ENCODE peak calls at places on chromosomes 3 and 15, in nine cellular contexts. P, L, N, H, A, I, F, G and Y are unnamed samples. For H3K9me3, the result is how much of the 10 kb centered on the place peaks cover.

GRCh38 chr3:190017575-190018288 is 103.0 kb downstream of the P3H2 start:
- DNase-seq in P (peak), L (no peak), N (no peak), H (no peak), A (peak), I (peak), F (no peak), G (no peak), Y (no peak)

GRCh38 chr3:149216195-149216869 is 5.3 kb downstream of the CP start:
- DNase-seq in P (peak), L (no peak), N (no peak), H (no peak), A (no peak), I (no peak), F (no peak), G (no peak), Y (no peak)

GRCh38 chr3:171850324-171850697 is 7.2 kb downstream of the TMEM212 start:
- DNase-seq in P (no peak), L (no peak), N (no peak), H (no peak), A (no peak), I (no peak), F (no peak), G (no peak), Y (no peak)

GRCh38 chr3:72329354-72329753 is 518.9 kb downstream of the SHQ1 start:
- DNase-seq in P (no peak), L (no peak), N (peak), H (no peak), A (peak), I (no peak), F (no peak), G (no peak), Y (no peak)

GRCh38 chr15:81268881-81269601 is 54.9 kb downstream of the STARD5 start:
- DNase-seq in P (no peak), L (no peak), N (no peak), H (no peak), A (no peak), I (no peak), F (no peak), G (no peak), Y (no peak)

GRCh38 chr15:101246824-101247745 is 4.8 kb downstream of the CHSY1 start:
- DNase-seq in P (no peak), L (no peak), N (no peak), H (no peak), A (no peak), I (no peak), F (no peak), G (no peak), Y (no peak)

GRCh38 chr3:134803051-134803505 is 8.0 kb downstream of the EPHB1 start:
- DNase-seq in P (no peak), L (no peak), N (no peak), H (no peak), A (no peak), I (no peak), F (peak), G (no peak), Y (no peak)

GRCh38 chr3:45333549-45333948 is 54.8 kb upstream of the LARS2 start:
- DNase-seq in P (no peak), L (no peak), N (no peak), H (no peak), A (no peak), I (no peak), F (no peak), G (no peak), Y (no peak)

GRCh38 chr15:70096215-70096974 is 1.3 kb downstream of the TLE3 start:
- DNase-seq in P (peak), L (peak), N (no peak), H (no peak), A (peak), I (peak), F (peak), G (peak), Y (no peak)

GRCh38 chr3:127096256-127097008 is 96.5 kb upstream of the PRR23E start:
- DNase-seq in P (no peak), L (no peak), N (no peak), H (no peak), A (no peak), I (no peak), F (no peak), G (no peak), Y (no peak)

GRCh38 chr15:48794697-48795134 is 16.2 kb downstream of the CEP152 start:
- DNase-seq in P (peak), L (no peak), N (no peak), H (no peak), A (no peak), I (no peak), F (no peak), G (no peak), Y (no peak)

GRCh38 chr15:66504563-66505429 is at the start of the genes RPL4 and ZWILCH:
- DNase-seq in P (peak), L (peak), N (peak), H (peak), A (peak), I (peak), F (peak), G (peak), Y (peak)

GRCh38 chr15:96416218-96416933 is 85.9 kb downstream of the NR2F2 start:
- DNase-seq in P (no peak), L (peak), N (peak), H (no peak), A (no peak), I (peak), F (no peak), G (no peak), Y (no peak)

GRCh38 chr3:54599741-54600140 is 328.1 kb downstream of the LRTM1 start:
- DNase-seq in P (no peak), L (no peak), N (no peak), H (no peak), A (peak), I (no peak), F (no peak), G (no peak), Y (no peak)

GRCh38 chr3:124351430-124352142 is 359.7 kb upstream of the ROPN1 start:
- DNase-seq in P (peak), L (no peak), N (peak), H (no peak), A (peak), I (no peak), F (peak), G (no peak), Y (no peak)

GRCh38 chr15:70752142-70752754 is 11.1 kb downstream of the UACA start:
- DNase-seq in P (no peak), L (no peak), N (no peak), H (no peak), A (peak), I (no peak), F (no peak), G (no peak), Y (no peak)

GRCh38 chr3:58952128-58952917 is 97.5 kb downstream of the CFAP20DC start:
- DNase-seq in P (no peak), L (no peak), N (no peak), H (no peak), A (no peak), I (no peak), F (no peak), G (no peak), Y (no peak)

GRCh38 chr3:77825045-77825827 is 785.3 kb downstream of the ROBO2 start:
- DNase-seq in P (peak), L (peak), N (no peak), H (no peak), A (no peak), I (peak), F (peak), G (no peak), Y (no peak)

GRCh38 chr3:74631771-74632170 is 17.3 kb upstream of the CNTN3 start:
- DNase-seq in P (no peak), L (no peak), N (no peak), H (no peak), A (no peak), I (no peak), F (no peak), G (no peak), Y (no peak)

GRCh38 chr3:147775816-147776530 is 366.8 kb downstream of the ZIC1 start:
- DNase-seq in P (no peak), L (no peak), N (no peak), H (no peak), A (no peak), I (no peak), F (no peak), G (no peak), Y (no peak)

GRCh38 chr3:97389883-97390282 is 374.7 kb upstream of the ARL6 start:
- DNase-seq in P (no peak), L (no peak), N (no peak), H (no peak), A (no peak), I (no peak), F (no peak), G (no peak), Y (no peak)

GRCh38 chr3:176514297-176514696 is 683.0 kb downstream of the TBL1XR1 start:
- DNase-seq in P (peak), L (no peak), N (peak), H (no peak), A (peak), I (no peak), F (no peak), G (no peak), Y (no peak)

GRCh38 chr15:92076536-92076935 is 223.0 kb downstream of the SLCO3A1 start:
- DNase-seq in P (no peak), L (no peak), N (no peak), H (peak), A (no peak), I (no peak), F (no peak), G (no peak), Y (no peak)

GRCh38 chr15:77419050-77419835 is 661 bp downstream of the PEAK1 start:
- DNase-seq in P (peak), L (peak), N (peak), H (no peak), A (peak), I (peak), F (peak), G (peak), Y (no peak)

GRCh38 chr3:37028329-37028728 is 35.0 kb downstream of the MLH1 start:
- DNase-seq in P (no peak), L (no peak), N (no peak), H (no peak), A (peak), I (peak), F (no peak), G (no peak), Y (no peak)

GRCh38 chr3:146326875-146327543 is 76.1 kb upstream of the PLSCR4 start:
- DNase-seq in P (peak), L (no peak), N (no peak), H (no peak), A (peak), I (peak), F (no peak), G (no peak), Y (no peak)

GRCh38 chr3:117017135-117017990 is 307.8 kb downstream of the TUSC7 start:
- DNase-seq in P (no peak), L (no peak), N (no peak), H (no peak), A (no peak), I (no peak), F (no peak), G (no peak), Y (no peak)

GRCh38 chr3:52291508-52292181 is 4.0 kb downstream of the GLYCTK start:
- DNase-seq in P (no peak), L (peak), N (no peak), H (no peak), A (peak), I (no peak), F (no peak), G (peak), Y (no peak)

GRCh38 chr15:64997911-64998310 is 8.2 kb upstream of the SPG21 start:
- DNase-seq in P (no peak), L (no peak), N (no peak), H (no peak), A (no peak), I (no peak), F (no peak), G (no peak), Y (no peak)

GRCh38 chr3:113495035-113495434 is 19.9 kb downstream of the SPICE1 start:
- DNase-seq in P (peak), L (no peak), N (no peak), H (no peak), A (peak), I (no peak), F (no peak), G (no peak), Y (no peak)

DNA sequence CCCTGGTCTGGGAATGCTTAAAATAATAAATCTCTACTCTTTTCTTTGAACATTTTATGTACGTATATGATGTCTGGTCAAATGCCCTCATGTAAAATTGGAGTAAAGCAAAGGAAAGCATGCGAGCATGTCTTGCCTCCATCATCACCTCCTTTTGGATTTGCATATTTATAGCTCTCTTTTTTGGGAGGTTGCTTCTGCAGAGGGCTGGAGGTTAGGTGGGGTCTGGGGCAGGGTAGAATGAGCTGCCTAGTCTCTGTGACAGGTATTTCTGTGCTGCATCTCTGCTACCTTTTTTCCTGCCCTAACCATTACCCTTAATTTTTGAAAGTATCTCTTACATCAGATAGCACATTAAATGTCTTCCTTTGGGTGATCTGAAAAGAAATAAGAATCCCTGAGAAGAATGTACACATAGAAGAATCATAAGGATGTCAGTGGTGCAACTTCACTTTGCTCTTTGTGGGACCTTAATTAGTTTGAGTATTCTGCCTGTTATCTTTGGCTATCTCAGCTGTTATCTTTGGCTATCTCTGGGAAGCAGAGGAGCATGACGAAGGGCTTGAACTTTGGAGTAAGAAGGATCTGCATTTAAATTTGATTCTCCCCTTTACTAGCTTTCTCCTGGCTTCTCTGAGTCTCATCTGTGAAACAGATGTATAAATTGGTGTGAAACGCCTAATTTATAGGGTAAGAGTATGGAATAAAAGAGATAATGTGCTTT is 40.2 kb downstream of the PPM1L start:
- DNase-seq in P (no peak), L (no peak), N (no peak), H (no peak), A (no peak), I (no peak), F (no peak), G (no peak), Y (no peak)
- TF ChIP-seq CTCF in P (no peak), L (no peak), N (no peak), H (no peak), A (no peak), I (no peak), F (no peak), G (no peak), Y (no peak)

GRCh38 chr15:25238126-25238525 is 200.7 kb downstream of the UBE3A start:
- DNase-seq in P (no peak), L (peak), N (no peak), H (no peak), A (no peak), I (no peak), F (no peak), G (no peak), Y (no peak)

GRCh38 chr15:25240461-25241021 is 198.3 kb downstream of the UBE3A start:
- DNase-seq in P (no peak), L (peak), N (no peak), H (peak), A (no peak), I (no peak), F (no peak), G (no peak), Y (no peak)

GRCh38 chr15:25237291-25237978 is 201.4 kb downstream of the UBE3A start:
- DNase-seq in P (no peak), L (peak), N (no peak), H (no peak), A (no peak), I (no peak), F (no peak), G (no peak), Y (no peak)

GRCh38 chr15:25239471-25240345 is 199.1 kb downstream of the UBE3A start:
- DNase-seq in P (no peak), L (peak), N (no peak), H (peak), A (no peak), I (no peak), F (no peak), G (no peak), Y (no peak)

DNA sequence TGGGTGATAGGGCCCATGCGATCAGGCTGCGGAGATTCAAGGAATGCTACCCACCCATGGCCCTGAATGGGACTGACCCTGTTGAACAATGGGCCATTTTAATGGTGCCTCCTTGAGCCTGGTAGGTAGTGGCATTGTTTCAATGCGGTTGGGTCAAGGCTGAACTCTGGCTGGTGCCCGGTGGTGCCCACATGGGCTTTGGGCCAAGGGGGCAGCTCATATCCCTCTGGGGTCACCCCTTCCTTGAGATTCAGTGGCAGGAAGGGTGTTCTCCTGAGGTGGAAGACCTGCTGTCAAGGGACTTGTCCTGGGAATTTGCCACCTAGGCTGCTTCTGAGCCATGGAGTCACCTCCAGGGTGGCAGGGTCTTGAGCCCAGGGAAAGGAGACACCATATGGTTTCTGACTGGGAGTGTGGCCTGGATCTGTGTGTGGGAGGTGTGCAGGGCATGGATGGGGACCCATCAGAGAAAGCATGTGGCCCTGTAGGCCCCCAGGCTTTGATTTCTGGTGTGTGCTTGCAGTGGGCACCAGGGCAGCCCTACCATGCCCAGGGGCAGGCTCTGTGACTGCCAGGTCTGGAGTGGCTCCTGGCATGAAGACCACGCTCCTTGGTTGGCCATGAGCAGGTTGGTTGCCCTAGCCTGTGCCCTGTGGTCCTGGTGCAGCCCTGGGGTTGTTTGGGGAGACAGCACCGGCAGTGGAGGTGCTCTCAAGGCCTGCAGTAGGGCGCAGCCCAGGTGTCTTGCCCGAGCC is 199.9 kb downstream of the UBE3A start:
- DNase-seq in P (no peak), L (peak), N (no peak), H (peak), A (no peak), I (no peak), F (no peak), G (no peak), Y (no peak)
- H3K9me3 ChIP-seq in P (under half), L (half or more), N (half or more), H (under half), A (under half), I (half or more), F (under half), G (under half), Y (half or more)

GRCh38 chr3:131109156-131109555 is 82.5 kb downstream of the NEK11 start:
- DNase-seq in P (no peak), L (no peak), N (no peak), H (no peak), A (no peak), I (no peak), F (no peak), G (no peak), Y (no peak)

GRCh38 chr3:131114201-131114600 is 87.5 kb downstream of the NEK11 start:
- DNase-seq in P (no peak), L (no peak), N (no peak), H (no peak), A (no peak), I (no peak), F (no peak), G (no peak), Y (no peak)

GRCh38 chr3:131107637-131108433 is 81.2 kb downstream of the NEK11 start:
- DNase-seq in P (peak), L (no peak), N (no peak), H (no peak), A (no peak), I (no peak), F (no peak), G (no peak), Y (no peak)

GRCh38 chr3:131110087-131110486 is 83.4 kb downstream of the NEK11 start:
- DNase-seq in P (no peak), L (no peak), N (no peak), H (no peak), A (no peak), I (no peak), F (no peak), G (no peak), Y (no peak)
- TF ChIP-seq CTCF in P (no peak), L (no peak), N (no peak), H (no peak), A (no peak), I (no peak), F (no peak), G (no peak), Y (no peak)

GRCh38 chr3:118846176-118846575 is 188.5 kb downstream of the IGSF11 start:
- DNase-seq in P (no peak), L (no peak), N (no peak), H (no peak), A (no peak), I (no peak), F (no peak), G (no peak), Y (no peak)
- H3K9me3 ChIP-seq in P (under half), L (under half), N (under half), H (under half), A (under half), I (under half), F (under half), G (under half), Y (under half)

GRCh38 chr15:50135123-50135541 is 16.1 kb upstream of the ATP8B4 start:
- DNase-seq in P (peak), L (no peak), N (no peak), H (no peak), A (no peak), I (no peak), F (no peak), G (no peak), Y (no peak)

GRCh38 chr15:50140097-50140496 is 21.1 kb upstream of the ATP8B4 start:
- DNase-seq in P (no peak), L (no peak), N (no peak), H (no peak), A (no peak), I (no peak), F (no peak), G (no peak), Y (no peak)

GRCh38 chr15:50137330-50137761 is 18.3 kb upstream of the ATP8B4 start:
- DNase-seq in P (peak), L (no peak), N (no peak), H (no peak), A (no peak), I (no peak), F (no peak), G (no peak), Y (no peak)

GRCh38 chr15:50137893-50138292 is 18.9 kb upstream of the ATP8B4 start:
- DNase-seq in P (no peak), L (no peak), N (no peak), H (no peak), A (no peak), I (no peak), F (no peak), G (no peak), Y (no peak)

GRCh38 chr15:50138391-50138790 is 19.4 kb upstream of the ATP8B4 start:
- DNase-seq in P (peak), L (no peak), N (no peak), H (no peak), A (no peak), I (no peak), F (no peak), G (no peak), Y (no peak)
- TF ChIP-seq CTCF in P (peak), L (no peak), N (peak), H (no peak), A (no peak), I (no peak), F (no peak), G (no peak), Y (no peak)

GRCh38 chr3:96259-96658 is 100.3 kb upstream of the CHL1 start:
- DNase-seq in P (no peak), L (no peak), N (no peak), H (no peak), A (no peak), I (no peak), F (no peak), G (no peak), Y (no peak)
- H3K9me3 ChIP-seq in P (under half), L (under half), N (under half), H (under half), A (under half), I (under half), F (under half), G (under half), Y (under half)

GRCh38 chr3:178386880-178387279 is 149.4 kb upstream of the KCNMB2 start:
- DNase-seq in P (no peak), L (no peak), N (no peak), H (no peak), A (no peak), I (no peak), F (no peak), G (no peak), Y (no peak)
- TF ChIP-seq CTCF in P (no peak), L (no peak), N (no peak), H (no peak), A (no peak), I (no peak), F (no peak), G (no peak), Y (no peak)

GRCh38 chr15:99466701-99467337 is 99.0 kb upstream of the MEF2A start:
- DNase-seq in P (no peak), L (no peak), N (no peak), H (no peak), A (no peak), I (no peak), F (no peak), G (no peak), Y (no peak)
- H3K9me3 ChIP-seq in P (under half), L (under half), N (under half), H (under half), A (under half), I (under half), F (under half), G (under half), Y (under half)